ENCODE peak calls at places on chromosomes 5 and 9, in ten cellular contexts. One of them, this sample, is unnamed.

GRCh38 chr9:33159760-33160127 is 7.4 kb downstream of the B4GALT1 start:
- DNase-seq in fibroblast of lung: peak
- DNase-seq in stomach: peak
- DNase-seq in coronary artery: peak
- DNase-seq in choroid plexus epithelial cell: peak
- DNase-seq in AG10803: peak
- DNase-seq in A549: no peak
- DNase-seq in osteoblast: peak
- DNase-seq in lower lobe of right lung: peak
- DNase-seq in psoas muscle: peak
- DNase-seq in this sample: no peak

GRCh38 chr5:53479656-53480473 is 564 bp upstream of the FST start:
- DNase-seq in fibroblast of lung: peak
- DNase-seq in stomach: peak
- DNase-seq in coronary artery: no peak
- DNase-seq in choroid plexus epithelial cell: peak
- DNase-seq in AG10803: peak
- DNase-seq in A549: peak
- DNase-seq in osteoblast: peak
- DNase-seq in lower lobe of right lung: peak
- DNase-seq in psoas muscle: peak
- DNase-seq in this sample: peak

GRCh38 chr5:111694183-111694582 is 62.8 kb downstream of the NREP start:
- DNase-seq in fibroblast of lung: peak
- DNase-seq in stomach: no peak
- DNase-seq in coronary artery: no peak
- DNase-seq in choroid plexus epithelial cell: peak
- DNase-seq in AG10803: peak
- DNase-seq in A549: no peak
- DNase-seq in osteoblast: no peak
- DNase-seq in lower lobe of right lung: no peak
- DNase-seq in psoas muscle: no peak
- DNase-seq in this sample: no peak

GRCh38 chr5:126965487-126965886 is 64.9 kb downstream of the MARCHF3 start:
- DNase-seq in fibroblast of lung: peak
- DNase-seq in stomach: no peak
- DNase-seq in coronary artery: no peak
- DNase-seq in choroid plexus epithelial cell: no peak
- DNase-seq in AG10803: no peak
- DNase-seq in A549: no peak
- DNase-seq in osteoblast: no peak
- DNase-seq in lower lobe of right lung: no peak
- DNase-seq in psoas muscle: no peak
- DNase-seq in this sample: no peak

GRCh38 chr5:6713274-6714181 is at the start of gene TENT4A:
- DNase-seq in fibroblast of lung: no peak
- DNase-seq in stomach: no peak
- DNase-seq in coronary artery: peak
- DNase-seq in choroid plexus epithelial cell: no peak
- DNase-seq in AG10803: peak
- DNase-seq in A549: peak
- DNase-seq in osteoblast: peak
- DNase-seq in lower lobe of right lung: peak
- DNase-seq in psoas muscle: peak
- DNase-seq in this sample: peak

GRCh38 chr5:155969510-155969909 is 357.5 kb upstream of the SGCD start:
- DNase-seq in fibroblast of lung: no peak
- DNase-seq in stomach: no peak
- DNase-seq in coronary artery: no peak
- DNase-seq in choroid plexus epithelial cell: no peak
- DNase-seq in AG10803: no peak
- DNase-seq in A549: no peak
- DNase-seq in osteoblast: no peak
- DNase-seq in lower lobe of right lung: no peak
- DNase-seq in psoas muscle: no peak
- DNase-seq in this sample: no peak

GRCh38 chr5:61620660-61621650 is 288.9 kb downstream of the ZSWIM6 start:
- DNase-seq in fibroblast of lung: no peak
- DNase-seq in stomach: peak
- DNase-seq in coronary artery: no peak
- DNase-seq in choroid plexus epithelial cell: no peak
- DNase-seq in AG10803: no peak
- DNase-seq in A549: no peak
- DNase-seq in osteoblast: no peak
- DNase-seq in lower lobe of right lung: no peak
- DNase-seq in psoas muscle: no peak
- DNase-seq in this sample: no peak

GRCh38 chr9:9799287-9799686 is 813.5 kb downstream of the PTPRD start:
- DNase-seq in fibroblast of lung: no peak
- DNase-seq in stomach: no peak
- DNase-seq in coronary artery: no peak
- DNase-seq in choroid plexus epithelial cell: no peak
- DNase-seq in AG10803: no peak
- DNase-seq in A549: no peak
- DNase-seq in osteoblast: no peak
- DNase-seq in lower lobe of right lung: no peak
- DNase-seq in psoas muscle: no peak
- DNase-seq in this sample: no peak

GRCh38 chr9:5893591-5894236 is 3.0 kb downstream of the MLANA start:
- DNase-seq in fibroblast of lung: no peak
- DNase-seq in stomach: no peak
- DNase-seq in coronary artery: no peak
- DNase-seq in choroid plexus epithelial cell: peak
- DNase-seq in AG10803: no peak
- DNase-seq in A549: no peak
- DNase-seq in osteoblast: no peak
- DNase-seq in lower lobe of right lung: no peak
- DNase-seq in psoas muscle: no peak
- DNase-seq in this sample: no peak

GRCh38 chr5:160188151-160188967 is 40.9 kb upstream of the FABP6 start:
- DNase-seq in fibroblast of lung: peak
- DNase-seq in stomach: peak
- DNase-seq in coronary artery: peak
- DNase-seq in choroid plexus epithelial cell: peak
- DNase-seq in AG10803: peak
- DNase-seq in A549: peak
- DNase-seq in osteoblast: peak
- DNase-seq in lower lobe of right lung: peak
- DNase-seq in psoas muscle: peak
- DNase-seq in this sample: peak

GRCh38 chr9:89519393-89519805 is 21.5 kb upstream of the SEMA4D start:
- DNase-seq in fibroblast of lung: no peak
- DNase-seq in stomach: peak
- DNase-seq in coronary artery: no peak
- DNase-seq in choroid plexus epithelial cell: peak
- DNase-seq in AG10803: peak
- DNase-seq in A549: no peak
- DNase-seq in osteoblast: peak
- DNase-seq in lower lobe of right lung: no peak
- DNase-seq in psoas muscle: peak
- DNase-seq in this sample: no peak

GRCh38 chr9:90642570-90643539 is at the start of gene DIRAS2:
- DNase-seq in fibroblast of lung: peak
- DNase-seq in stomach: peak
- DNase-seq in coronary artery: no peak
- DNase-seq in choroid plexus epithelial cell: peak
- DNase-seq in AG10803: peak
- DNase-seq in A549: peak
- DNase-seq in osteoblast: peak
- DNase-seq in lower lobe of right lung: peak
- DNase-seq in psoas muscle: peak
- DNase-seq in this sample: peak

GRCh38 chr9:94941211-94941875 is 214.8 kb downstream of the AOPEP start:
- DNase-seq in fibroblast of lung: no peak
- DNase-seq in stomach: no peak
- DNase-seq in coronary artery: no peak
- DNase-seq in choroid plexus epithelial cell: no peak
- DNase-seq in AG10803: peak
- DNase-seq in A549: peak
- DNase-seq in osteoblast: no peak
- DNase-seq in lower lobe of right lung: no peak
- DNase-seq in psoas muscle: no peak
- DNase-seq in this sample: no peak

GRCh38 chr5:179801304-179802206 is 5.1 kb downstream of the MGAT4B start:
- DNase-seq in fibroblast of lung: peak
- DNase-seq in stomach: peak
- DNase-seq in coronary artery: no peak
- DNase-seq in choroid plexus epithelial cell: peak
- DNase-seq in AG10803: peak
- DNase-seq in A549: peak
- DNase-seq in osteoblast: peak
- DNase-seq in lower lobe of right lung: peak
- DNase-seq in psoas muscle: peak
- DNase-seq in this sample: peak

GRCh38 chr5:96573513-96573894 is 88.7 kb upstream of the CAST start:
- DNase-seq in fibroblast of lung: no peak
- DNase-seq in stomach: no peak
- DNase-seq in coronary artery: no peak
- DNase-seq in choroid plexus epithelial cell: no peak
- DNase-seq in AG10803: no peak
- DNase-seq in A549: no peak
- DNase-seq in osteoblast: no peak
- DNase-seq in lower lobe of right lung: no peak
- DNase-seq in psoas muscle: no peak
- DNase-seq in this sample: no peak

GRCh38 chr5:153831976-153832375 is 206.7 kb downstream of the FAM114A2 start:
- DNase-seq in fibroblast of lung: peak
- DNase-seq in stomach: no peak
- DNase-seq in coronary artery: no peak
- DNase-seq in choroid plexus epithelial cell: peak
- DNase-seq in AG10803: peak
- DNase-seq in A549: peak
- DNase-seq in osteoblast: no peak
- DNase-seq in lower lobe of right lung: no peak
- DNase-seq in psoas muscle: no peak
- DNase-seq in this sample: no peak

GRCh38 chr5:173232499-173233346 is 2.3 kb downstream of the NKX2-5 start:
- DNase-seq in fibroblast of lung: no peak
- DNase-seq in stomach: no peak
- DNase-seq in coronary artery: no peak
- DNase-seq in choroid plexus epithelial cell: no peak
- DNase-seq in AG10803: no peak
- DNase-seq in A549: no peak
- DNase-seq in osteoblast: no peak
- DNase-seq in lower lobe of right lung: no peak
- DNase-seq in psoas muscle: no peak
- DNase-seq in this sample: peak

GRCh38 chr9:75988663-75989062 is 98.2 kb downstream of the PCSK5 start:
- DNase-seq in fibroblast of lung: no peak
- DNase-seq in stomach: no peak
- DNase-seq in coronary artery: no peak
- DNase-seq in choroid plexus epithelial cell: no peak
- DNase-seq in AG10803: no peak
- DNase-seq in A549: no peak
- DNase-seq in osteoblast: no peak
- DNase-seq in lower lobe of right lung: no peak
- DNase-seq in psoas muscle: no peak
- DNase-seq in this sample: no peak

GRCh38 chr9:68974901-68975300 is 39.0 kb downstream of the PRKACG start:
- DNase-seq in fibroblast of lung: no peak
- DNase-seq in stomach: no peak
- DNase-seq in coronary artery: no peak
- DNase-seq in choroid plexus epithelial cell: no peak
- DNase-seq in AG10803: no peak
- DNase-seq in A549: no peak
- DNase-seq in osteoblast: no peak
- DNase-seq in lower lobe of right lung: no peak
- DNase-seq in psoas muscle: no peak
- DNase-seq in this sample: no peak
- H3K4me3 ChIP-seq in fibroblast of lung: no peak
- H3K4me3 ChIP-seq in stomach: no peak
- H3K4me3 ChIP-seq in coronary artery: peak
- H3K4me3 ChIP-seq in choroid plexus epithelial cell: no peak
- H3K4me3 ChIP-seq in AG10803: no peak
- H3K4me3 ChIP-seq in A549: no peak
- H3K4me3 ChIP-seq in osteoblast: no peak
- H3K4me3 ChIP-seq in lower lobe of right lung: peak
- H3K4me3 ChIP-seq in psoas muscle: peak
- H3K4me3 ChIP-seq in this sample: no peak

GRCh38 chr9:96618209-96619108 is 1.2 kb downstream of the CDC14B start:
- DNase-seq in fibroblast of lung: peak
- DNase-seq in stomach: peak
- DNase-seq in coronary artery: peak
- DNase-seq in choroid plexus epithelial cell: peak
- DNase-seq in AG10803: peak
- DNase-seq in A549: peak
- DNase-seq in osteoblast: peak
- DNase-seq in lower lobe of right lung: peak
- DNase-seq in psoas muscle: peak
- DNase-seq in this sample: peak
- H3K4me3 ChIP-seq in fibroblast of lung: peak
- H3K4me3 ChIP-seq in stomach: peak
- H3K4me3 ChIP-seq in coronary artery: peak
- H3K4me3 ChIP-seq in choroid plexus epithelial cell: peak
- H3K4me3 ChIP-seq in AG10803: peak
- H3K4me3 ChIP-seq in A549: peak
- H3K4me3 ChIP-seq in osteoblast: peak
- H3K4me3 ChIP-seq in lower lobe of right lung: peak
- H3K4me3 ChIP-seq in psoas muscle: peak
- H3K4me3 ChIP-seq in this sample: peak

DNA sequence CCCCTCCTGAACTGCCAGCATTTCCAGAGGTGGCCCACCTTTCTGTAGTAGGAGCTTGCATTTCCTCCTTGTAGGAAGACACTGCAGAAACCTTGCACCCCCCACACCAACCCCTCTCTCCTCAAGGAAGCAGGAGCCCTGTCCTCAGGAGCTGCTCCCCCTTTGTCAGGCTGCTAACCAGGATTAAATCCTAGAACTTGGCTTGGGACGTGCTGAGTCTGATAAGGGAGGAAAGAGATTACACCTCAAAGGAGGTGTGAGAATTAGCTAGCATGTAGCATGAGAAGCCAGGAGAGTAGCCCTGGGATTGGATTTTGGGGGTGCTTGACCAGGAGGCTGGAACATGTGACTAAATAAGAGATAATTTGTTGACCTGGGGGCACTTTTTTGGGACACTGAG is 119.8 kb upstream of the ALDH1B1 start:
- DNase-seq in fibroblast of lung: no peak
- DNase-seq in stomach: no peak
- DNase-seq in coronary artery: peak
- DNase-seq in choroid plexus epithelial cell: no peak
- DNase-seq in AG10803: no peak
- DNase-seq in A549: no peak
- DNase-seq in osteoblast: no peak
- DNase-seq in lower lobe of right lung: no peak
- DNase-seq in psoas muscle: no peak
- DNase-seq in this sample: no peak
- H3K4me3 ChIP-seq in fibroblast of lung: no peak
- H3K4me3 ChIP-seq in stomach: no peak
- H3K4me3 ChIP-seq in coronary artery: no peak
- H3K4me3 ChIP-seq in choroid plexus epithelial cell: no peak
- H3K4me3 ChIP-seq in AG10803: no peak
- H3K4me3 ChIP-seq in A549: no peak
- H3K4me3 ChIP-seq in osteoblast: no peak
- H3K4me3 ChIP-seq in lower lobe of right lung: no peak
- H3K4me3 ChIP-seq in psoas muscle: no peak
- H3K4me3 ChIP-seq in this sample: no peak

DNA sequence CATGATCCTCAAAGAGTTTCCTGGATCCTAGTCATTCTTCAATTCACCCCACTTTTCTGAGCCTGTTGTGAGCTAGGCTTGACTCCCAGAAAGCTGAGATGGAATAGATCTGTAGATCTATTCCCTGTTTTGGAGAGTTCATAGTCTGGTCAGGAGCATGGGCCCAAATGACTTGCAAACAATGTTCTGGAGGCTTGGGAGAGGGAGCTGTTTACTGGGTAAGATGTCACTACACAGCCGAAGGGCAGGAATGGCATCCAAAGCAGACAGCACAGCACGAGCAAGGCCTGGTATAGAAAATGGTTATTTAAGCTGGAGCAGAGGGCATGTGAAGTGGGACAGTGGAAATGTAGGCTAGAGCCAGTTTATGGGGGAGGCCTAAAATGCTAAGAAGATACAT is 152.5 kb upstream of the ALDH1B1 start:
- DNase-seq in fibroblast of lung: no peak
- DNase-seq in stomach: no peak
- DNase-seq in coronary artery: no peak
- DNase-seq in choroid plexus epithelial cell: no peak
- DNase-seq in AG10803: no peak
- DNase-seq in A549: no peak
- DNase-seq in osteoblast: no peak
- DNase-seq in lower lobe of right lung: no peak
- DNase-seq in psoas muscle: no peak
- DNase-seq in this sample: no peak
- H3K4me3 ChIP-seq in fibroblast of lung: no peak
- H3K4me3 ChIP-seq in stomach: no peak
- H3K4me3 ChIP-seq in coronary artery: no peak
- H3K4me3 ChIP-seq in choroid plexus epithelial cell: no peak
- H3K4me3 ChIP-seq in AG10803: no peak
- H3K4me3 ChIP-seq in A549: no peak
- H3K4me3 ChIP-seq in osteoblast: no peak
- H3K4me3 ChIP-seq in lower lobe of right lung: no peak
- H3K4me3 ChIP-seq in psoas muscle: no peak
- H3K4me3 ChIP-seq in this sample: no peak